ENCODE peak calls at places on chromosome 7, in five cellular contexts. W is NAMALWA, T is GM12878, U is NCI-H69, I is GM06990. G is an unnamed sample.

GRCh38 chr7:131235489-131236317 is 92.0 kb upstream of the MKLN1 start:
- DNase-seq in W (no peak), T (no peak), U (peak; percentile 91), I (no peak), G (no peak)

GRCh38 chr7:137404918-137405317 is 61.4 kb upstream of the PTN start:
- DNase-seq in W (no peak), T (no peak), U (no peak), I (no peak), G (no peak)

GRCh38 chr7:8356071-8356470 is 77.3 kb upstream of the NXPH1 start:
- DNase-seq in W (no peak), T (no peak), U (no peak), I (no peak), G (no peak)

GRCh38 chr7:141999219-141999618 is 3.5 kb downstream of the MGAM start:
- DNase-seq in W (no peak), T (no peak), U (peak; percentile 73), I (no peak), G (no peak)

GRCh38 chr7:156074982-156075615 is 262.8 kb upstream of the SHH start:
- DNase-seq in W (no peak), T (no peak), U (no peak), I (no peak), G (no peak)

GRCh38 chr7:36115448-36116321 is 37.4 kb upstream of the EEPD1 start:
- DNase-seq in W (no peak), T (peak; percentile 79), U (peak; percentile 53), I (peak; percentile 60), G (peak; percentile 87)

GRCh38 chr7:101386558-101387199 is 24.0 kb downstream of the COL26A1 start:
- DNase-seq in W (no peak), T (no peak), U (peak; percentile 67), I (no peak), G (no peak)

GRCh38 chr7:153088601-153089000 is 329.0 kb downstream of the ACTR3B start:
- DNase-seq in W (no peak), T (no peak), U (peak; percentile 39), I (no peak), G (no peak)

GRCh38 chr7:129855234-129855673 is 97.5 kb downstream of the UBE2H start:
- DNase-seq in W (no peak), T (no peak), U (no peak), I (no peak), G (no peak)

GRCh38 chr7:139588632-139589031 is 65.1 kb downstream of the CLEC2L start:
- DNase-seq in W (no peak), T (no peak), U (no peak), I (no peak), G (no peak)

GRCh38 chr7:3544202-3544601 is 243.2 kb downstream of the SDK1 start:
- DNase-seq in W (no peak), T (no peak), U (no peak), I (no peak), G (no peak)

GRCh38 chr7:54581511-54581910 is 39.3 kb downstream of the VSTM2A start:
- DNase-seq in W (no peak), T (no peak), U (no peak), I (no peak), G (no peak)

GRCh38 chr7:27066148-27066547 is 29.7 kb downstream of the HOXA1 start:
- DNase-seq in W (no peak), T (no peak), U (peak; percentile 30), I (no peak), G (no peak)

GRCh38 chr7:48360574-48360973 is 189.3 kb downstream of the ABCA13 start:
- DNase-seq in W (no peak), T (no peak), U (no peak), I (no peak), G (no peak)

GRCh38 chr7:45390180-45390579 is 184.0 kb upstream of the ADCY1 start:
- DNase-seq in W (no peak), T (no peak), U (no peak), I (no peak), G (no peak)

GRCh38 chr7:23383225-23383624 is 84.1 kb downstream of the MALSU1 start:
- DNase-seq in W (no peak), T (no peak), U (no peak), I (no peak), G (no peak)

GRCh38 chr7:13560441-13560840 is 429.0 kb downstream of the ETV1 start:
- DNase-seq in W (no peak), T (no peak), U (no peak), I (no peak), G (no peak)

GRCh38 chr7:111238891-111239290 is 148.0 kb downstream of the LRRN3 start:
- DNase-seq in W (no peak), T (no peak), U (peak; percentile 27), I (no peak), G (no peak)

GRCh38 chr7:45161842-45162241 is 4.3 kb downstream of the RAMP3 start:
- DNase-seq in W (no peak), T (no peak), U (no peak), I (no peak), G (no peak)

GRCh38 chr7:30163231-30163894 is 28.6 kb downstream of the MTURN start:
- DNase-seq in W (no peak), T (no peak), U (peak; percentile 95), I (peak; percentile 53), G (peak; percentile 67)

GRCh38 chr7:155629171-155629570 is 15.3 kb upstream of the RBM33 start:
- DNase-seq in W (no peak), T (no peak), U (no peak), I (no peak), G (no peak)

GRCh38 chr7:29353810-29354209 is 159.2 kb downstream of the CHN2 start:
- DNase-seq in W (no peak), T (no peak), U (no peak), I (no peak), G (no peak)

GRCh38 chr7:151410405-151411390 is 860 bp upstream of the WDR86 start:
- DNase-seq in W (no peak), T (no peak), U (peak; percentile 81), I (no peak), G (no peak)

GRCh38 chr7:50591480-50592438 is 26.6 kb upstream of the DDC start:
- DNase-seq in W (peak; percentile 22), T (peak; percentile 21), U (peak; percentile 90), I (no peak), G (no peak)

GRCh38 chr7:15652776-15653290 is 33.6 kb downstream of the MEOX2 start:
- DNase-seq in W (no peak), T (no peak), U (no peak), I (no peak), G (no peak)

GRCh38 chr7:154686305-154686704 is 316.6 kb downstream of the PAXIP1 start:
- DNase-seq in W (no peak), T (no peak), U (no peak), I (no peak), G (no peak)

GRCh38 chr7:110421490-110422241 is 669.3 kb upstream of the LRRN3 start:
- DNase-seq in W (no peak), T (no peak), U (no peak), I (no peak), G (no peak)

GRCh38 chr7:25964483-25964961 is 187.5 kb upstream of the NFE2L3 start:
- DNase-seq in W (peak; percentile 86), T (peak; percentile 75), U (no peak), I (peak; percentile 49), G (peak; percentile 87)

GRCh38 chr7:83798489-83798888 is 149.6 kb upstream of the SEMA3E start:
- DNase-seq in W (no peak), T (peak; percentile 55), U (no peak), I (peak; percentile 18), G (peak; percentile 92)